ENCODE peak calls at places on chromosome 21, in nine cellular contexts. B is PC-3; P is naive thymus-derived CD4-positive, alpha-beta T cell; O is naive thymus-derived CD8-positive, alpha-beta T cell; C is left cardiac atrium; L is heart right ventricle; D is gastrocnemius medialis; Z is T-cell; E is activated CD8-positive, alpha-beta memory T cell treated with anti-CD3 and anti-CD28 coated beads, Interleukin-2, amount 10 ng/mL, durations not matched to agents 7 days and 5 days. J is an unnamed sample.

GRCh38 chr21:33020558-33021100 is 5.1 kb upstream of the OLIG2 start:
- ATAC-seq in Z (no peak), O (no peak), L (no peak), P (no peak), E (no peak), B (no peak), C (no peak), D (no peak), J (no peak)

GRCh38 chr21:20026517-20026916 is 971.7 kb upstream of the NCAM2 start:
- ATAC-seq in B (no peak), D (no peak), E (no peak), Z (no peak), O (no peak), L (no peak), P (no peak), C (no peak), J (no peak)

GRCh38 chr21:34227386-34227852 is 136.4 kb upstream of the KCNE2 start:
- ATAC-seq in Z (no peak), O (no peak), B (peak), D (no peak), L (no peak), P (no peak), C (peak), E (no peak), J (no peak)

GRCh38 chr21:42567861-42568260 is 54.2 kb downstream of the SLC37A1 start:
- ATAC-seq in D (no peak), Z (no peak), E (no peak), O (no peak), B (no peak), P (no peak), C (no peak), L (no peak), J (no peak)

GRCh38 chr21:25895565-25896205 is 160.9 kb downstream of the GABPA start:
- ATAC-seq in D (peak), Z (peak), C (peak), L (peak), B (peak), O (peak), P (peak), E (no peak), J (peak)

GRCh38 chr21:16587141-16587570 is 857.4 kb downstream of the USP25 start:
- ATAC-seq in C (peak), L (peak), E (no peak), O (no peak), D (peak), P (no peak), Z (no peak), B (no peak), J (no peak)

GRCh38 chr21:27425574-27425973 is 458.7 kb upstream of the ADAMTS5 start:
- ATAC-seq in D (no peak), L (no peak), P (no peak), B (no peak), O (no peak), Z (no peak), C (no peak), E (no peak), J (no peak)

GRCh38 chr21:35587841-35588390 is 472.4 kb downstream of the SETD4 start:
- ATAC-seq in P (no peak), D (no peak), B (no peak), L (no peak), O (no peak), E (no peak), Z (no peak), C (no peak), J (peak)

GRCh38 chr21:34536311-34536710 is 24.3 kb upstream of the KCNE1 start:
- ATAC-seq in C (no peak), E (no peak), D (no peak), Z (no peak), B (no peak), L (no peak), O (no peak), P (no peak), J (no peak)

GRCh38 chr21:41766883-41767605 is at the start of gene RIPK4:
- ATAC-seq in B (peak), P (peak), C (peak), E (peak), Z (peak), O (peak), D (no peak), L (no peak), J (peak)

GRCh38 chr21:39373634-39374033 is 24.7 kb upstream of the HMGN1 start:
- ATAC-seq in P (peak), O (peak), L (no peak), Z (peak), E (peak), D (peak), C (peak), B (peak), J (no peak)

GRCh38 chr21:44592446-44593365 is at the start of gene KRTAP10-6:
- ATAC-seq in L (no peak), D (no peak), E (no peak), O (no peak), P (no peak), Z (no peak), B (no peak), C (no peak), J (no peak)

GRCh38 chr21:32094792-32095191 is 184.1 kb downstream of the MIS18A start:
- ATAC-seq in D (no peak), B (no peak), P (no peak), L (no peak), E (no peak), Z (no peak), O (no peak), C (peak), J (no peak)

GRCh38 chr21:41759214-41759840 is 7.5 kb downstream of the RIPK4 start:
- ATAC-seq in E (no peak), P (no peak), B (peak), L (no peak), D (no peak), C (no peak), Z (no peak), O (no peak), J (no peak)

GRCh38 chr21:39803393-39803792 is 58.4 kb downstream of the IGSF5 start:
- ATAC-seq in L (no peak), C (no peak), Z (no peak), D (no peak), O (no peak), E (no peak), P (no peak), B (no peak), J (no peak)

GRCh38 chr21:45472445-45473365 is 67.7 kb downstream of the COL18A1 start:
- ATAC-seq in E (no peak), O (no peak), D (no peak), P (no peak), L (no peak), C (no peak), Z (no peak), B (no peak), J (no peak)

GRCh38 chr21:36747114-36747814 is 48.3 kb downstream of the SIM2 start:
- ATAC-seq in O (no peak), P (no peak), B (no peak), D (peak), E (no peak), L (peak), Z (no peak), C (peak), J (peak)

GRCh38 chr21:45114475-45114874 is 40.1 kb downstream of the ADARB1 start:
- ATAC-seq in E (no peak), D (no peak), L (peak), P (no peak), O (no peak), C (peak), Z (no peak), B (no peak), J (no peak)

GRCh38 chr21:36065497-36066036 is 4.3 kb upstream of the CBR1 start:
- ATAC-seq in P (no peak), D (no peak), E (no peak), B (peak), O (no peak), Z (no peak), L (no peak), C (no peak), J (peak)

GRCh38 chr21:26136686-26137085 is 33.9 kb downstream of the APP start:
- ATAC-seq in E (peak), D (no peak), Z (peak), B (no peak), L (no peak), C (no peak), P (peak), O (peak), J (peak)

GRCh38 chr21:46667735-46668380 is 32.4 kb downstream of the PRMT2 start:
- ATAC-seq in Z (peak), E (peak), P (no peak), B (peak), O (peak), L (no peak), D (no peak), C (peak), J (peak)

GRCh38 chr21:44667612-44668011 is 885 bp upstream of the KRTAP12-2 start:
- ATAC-seq in E (no peak), L (no peak), C (no peak), Z (no peak), P (no peak), D (no peak), B (no peak), O (no peak), J (no peak)

GRCh38 chr21:46459356-46460112 is 843 bp downstream of the DIP2A start:
- ATAC-seq in O (no peak), L (no peak), P (no peak), C (peak), E (no peak), Z (no peak), B (peak), D (no peak), J (no peak)

GRCh38 chr21:33703750-33704606 is 61.7 kb downstream of the ITSN1 start:
- ATAC-seq in O (no peak), D (no peak), P (no peak), L (no peak), Z (peak), E (no peak), C (peak), B (no peak), J (no peak)

GRCh38 chr21:42633858-42634257 is 19.6 kb upstream of the PDE9A start:
- ATAC-seq in E (no peak), O (no peak), Z (no peak), C (no peak), L (no peak), D (no peak), B (no peak), P (no peak), J (no peak)

GRCh38 chr21:41784456-41785102 is 17.7 kb upstream of the RIPK4 start:
- ATAC-seq in B (no peak), E (no peak), O (no peak), P (no peak), Z (no peak), D (no peak), L (no peak), C (no peak), J (no peak)

GRCh38 chr21:16195476-16195875 is 465.7 kb downstream of the USP25 start:
- ATAC-seq in E (no peak), P (no peak), L (no peak), C (peak), D (no peak), Z (peak), O (no peak), B (no peak), J (no peak)

GRCh38 chr21:27570306-27570868 is 603.5 kb upstream of the ADAMTS5 start:
- ATAC-seq in O (no peak), Z (no peak), D (peak), B (peak), C (peak), L (peak), E (no peak), P (no peak), J (no peak)

GRCh38 chr21:39610705-39611104 is 2.0 kb upstream of the B3GALT5 start:
- ATAC-seq in P (no peak), L (no peak), B (peak), O (no peak), D (no peak), C (no peak), E (no peak), Z (no peak), J (no peak)

GRCh38 chr21:44947930-44948331 is 8.1 kb downstream of the SLX9 start:
- ATAC-seq in L (peak), C (peak), B (no peak), Z (no peak), D (peak), P (no peak), O (no peak), E (no peak), J (no peak)

GRCh38 chr21:42161401-42161956 is 57.5 kb upstream of the ABCG1 start:
- ATAC-seq in O (peak), E (no peak), P (no peak), Z (peak), D (no peak), B (no peak), L (no peak), C (no peak), J (no peak)

GRCh38 chr21:36820176-36821031 is 121.5 kb downstream of the SIM2 start:
- ATAC-seq in P (no peak), E (no peak), C (no peak), Z (no peak), L (no peak), B (no peak), O (no peak), D (no peak), J (no peak)

GRCh38 chr21:29347274-29347681 is 48.6 kb downstream of the BACH1 start:
- ATAC-seq in C (peak), O (no peak), P (peak), E (no peak), D (no peak), L (no peak), B (no peak), Z (no peak), J (no peak)

GRCh38 chr21:37196847-37197246 is 70.3 kb downstream of the VPS26C start:
- ATAC-seq in E (no peak), O (no peak), L (no peak), D (no peak), C (no peak), B (no peak), Z (no peak), P (no peak), J (no peak)